ENCODE peak calls at places on chromosome 19, in seven cellular contexts. K is HCT116, M is GM12865, A is SK-N-SH, Q is progenitor cell of endocrine pancreas, D is activated B cell treated with CpG ODN at 0.5 μM for 24 hours, F is lower leg skin. V is an unnamed sample.

GRCh38 chr19:37954421-37954874 is 47.4 kb downstream of the SIPA1L3 start:
- DNase-seq in D (no peak), F (peak), K (no peak), Q (no peak), A (no peak), M (peak), V (no peak)

GRCh38 chr19:17376935-17377600 is at the start of gene PLVAP:
- DNase-seq in Q (no peak), A (no peak), D (no peak), M (no peak), K (no peak), F (no peak), V (no peak)

GRCh38 chr19:36032251-36033104 is at the start of gene CLIP3:
- DNase-seq in M (peak), A (peak), D (no peak), Q (peak), F (peak), K (no peak), V (peak)

GRCh38 chr19:39192846-39193245 is 3.9 kb upstream of the NCCRP1 start:
- DNase-seq in A (peak), M (no peak), K (no peak), Q (no peak), F (no peak), D (no peak), V (no peak)

GRCh38 chr19:55178781-55179569 is 1.1 kb downstream of the SYT5 start:
- DNase-seq in D (peak), A (peak), F (no peak), M (peak), Q (peak), K (peak), V (peak)

GRCh38 chr19:55676384-55676783 is 1.4 kb downstream of the EPN1 start:
- DNase-seq in Q (no peak), A (no peak), D (no peak), K (no peak), F (no peak), M (no peak), V (no peak)

GRCh38 chr19:6532244-6532999 is 1.6 kb downstream of the TNFSF9 start:
- DNase-seq in K (no peak), F (no peak), D (peak), Q (no peak), A (no peak), M (peak), V (no peak)

GRCh38 chr19:309206-309565 is 18.0 kb upstream of the PLPP2 start:
- DNase-seq in A (peak), Q (no peak), F (peak), K (no peak), D (no peak), M (no peak), V (no peak)

GRCh38 chr19:55406869-55407624 is 541 bp downstream of the UBE2S start:
- DNase-seq in K (no peak), M (peak), D (no peak), Q (no peak), F (peak), A (peak), V (no peak)

GRCh38 chr19:10760268-10760944 is 42.5 kb downstream of the DNM2 start:
- DNase-seq in Q (no peak), M (peak), D (peak), K (peak), F (no peak), A (no peak), V (peak)

DNA sequence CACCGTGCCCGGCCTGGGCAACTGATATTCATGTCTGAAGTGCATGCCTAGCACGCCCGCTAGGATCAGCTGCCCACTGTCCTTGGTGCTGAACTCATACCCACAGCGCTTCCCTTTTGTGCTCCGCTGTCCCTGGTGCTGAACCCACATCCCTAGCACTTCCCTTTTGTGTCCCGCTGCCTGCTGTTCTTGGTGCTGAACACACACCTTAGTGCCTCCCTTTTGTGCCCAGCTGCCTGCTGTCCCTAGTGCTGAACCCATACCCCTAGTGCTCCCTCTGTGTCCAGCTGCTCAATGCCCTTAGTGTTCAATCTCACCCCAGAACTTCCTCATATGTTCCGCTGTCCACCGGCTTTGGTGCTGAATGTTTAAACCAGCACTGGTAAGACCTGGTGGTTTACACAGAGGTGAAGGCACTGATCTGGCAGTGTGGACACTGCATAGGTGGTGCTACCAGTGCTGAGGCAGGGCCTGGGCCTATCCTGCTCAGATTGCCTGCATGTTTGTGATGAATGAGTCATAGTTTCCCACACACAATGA is 26.3 kb upstream of the SIGLEC11 start:
- DNase-seq in A (no peak), D (peak), F (peak), M (peak), Q (peak), K (peak), V (peak)
- TF ChIP-seq CTCF in A (no peak), D (no peak), F (no peak), M (no peak), Q (peak), K (no peak), V (no peak)

DNA sequence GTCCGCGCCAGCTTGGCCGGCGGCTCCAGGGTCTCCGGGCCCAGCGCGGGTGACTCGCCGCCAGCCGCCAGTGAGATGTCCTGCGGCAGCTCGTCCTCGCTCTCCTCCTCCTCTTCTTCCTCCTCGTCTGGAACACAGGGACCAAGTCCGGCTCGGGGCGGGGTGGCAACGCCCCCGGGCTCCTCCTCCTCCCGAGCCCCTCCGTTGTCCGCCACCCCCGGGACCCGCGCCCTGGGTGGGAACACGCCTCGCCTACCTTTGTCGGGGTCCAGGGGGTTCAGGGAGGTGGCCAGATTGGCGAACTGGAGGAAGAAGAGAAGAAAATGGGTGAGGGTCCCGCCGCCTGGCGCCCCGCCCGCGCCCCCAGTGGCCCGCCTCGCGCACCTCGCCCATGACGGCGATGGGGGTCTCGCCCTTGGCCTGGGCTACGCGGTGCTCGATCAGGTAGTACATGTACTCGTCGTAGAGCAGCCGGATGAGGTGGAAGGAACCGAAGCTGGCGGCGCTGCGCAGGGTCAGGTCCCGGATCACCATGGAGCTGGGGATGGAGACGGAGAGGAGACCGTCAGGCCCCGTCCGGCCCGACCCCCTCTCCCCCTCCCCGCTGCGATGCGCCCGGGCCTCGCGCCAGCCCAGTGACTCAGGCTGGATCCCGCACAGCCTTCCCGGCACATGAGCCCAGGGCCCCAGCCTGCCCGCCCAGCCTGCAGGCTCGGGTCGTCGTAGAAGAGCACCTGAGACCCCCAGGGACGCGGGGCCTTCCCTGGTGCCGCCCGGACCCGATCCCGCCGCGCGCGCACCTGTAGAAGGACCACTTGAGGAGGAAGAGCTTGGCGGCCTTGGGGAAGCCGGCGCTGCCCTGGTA is 10.7 kb downstream of the DCAF15 start:
- DNase-seq in K (no peak), D (no peak), M (no peak), Q (no peak), A (no peak), F (no peak), V (no peak)
- TF ChIP-seq CTCF in K (no peak), D (no peak), M (no peak), Q (no peak), A (no peak), F (no peak), V (no peak)

GRCh38 chr19:15900504-15900903 is 2.6 kb upstream of the CYP4F2 start:
- DNase-seq in F (no peak), K (no peak), D (no peak), A (no peak), Q (no peak), M (no peak), V (no peak)

GRCh38 chr19:15902254-15902653 is 4.4 kb upstream of the CYP4F2 start:
- DNase-seq in A (no peak), M (no peak), F (no peak), D (no peak), Q (no peak), K (no peak), V (no peak)

GRCh38 chr19:15905026-15905425 is 7.2 kb upstream of the CYP4F2 start:
- DNase-seq in Q (no peak), A (no peak), F (no peak), D (no peak), M (no peak), K (no peak), V (no peak)
- TF ChIP-seq CTCF in Q (no peak), A (no peak), F (no peak), D (no peak), M (no peak), K (no peak), V (no peak)

GRCh38 chr19:13096968-13097330 is 5.7 kb downstream of the LYL1 start:
- DNase-seq in Q (no peak), M (no peak), F (no peak), D (no peak), A (no peak), K (no peak), V (no peak)

GRCh38 chr19:13097331-13098258 is 5.1 kb downstream of the LYL1 start:
- DNase-seq in Q (no peak), F (no peak), M (no peak), A (no peak), K (no peak), D (peak), V (no peak)

GRCh38 chr19:13095393-13095784 is 7.3 kb downstream of the LYL1 start:
- DNase-seq in F (no peak), Q (no peak), K (no peak), A (no peak), D (peak), M (no peak), V (no peak)

GRCh38 chr19:13094771-13095392 is 7.8 kb downstream of the LYL1 start:
- DNase-seq in A (peak), Q (no peak), M (no peak), D (peak), F (no peak), K (no peak), V (no peak)

DNA sequence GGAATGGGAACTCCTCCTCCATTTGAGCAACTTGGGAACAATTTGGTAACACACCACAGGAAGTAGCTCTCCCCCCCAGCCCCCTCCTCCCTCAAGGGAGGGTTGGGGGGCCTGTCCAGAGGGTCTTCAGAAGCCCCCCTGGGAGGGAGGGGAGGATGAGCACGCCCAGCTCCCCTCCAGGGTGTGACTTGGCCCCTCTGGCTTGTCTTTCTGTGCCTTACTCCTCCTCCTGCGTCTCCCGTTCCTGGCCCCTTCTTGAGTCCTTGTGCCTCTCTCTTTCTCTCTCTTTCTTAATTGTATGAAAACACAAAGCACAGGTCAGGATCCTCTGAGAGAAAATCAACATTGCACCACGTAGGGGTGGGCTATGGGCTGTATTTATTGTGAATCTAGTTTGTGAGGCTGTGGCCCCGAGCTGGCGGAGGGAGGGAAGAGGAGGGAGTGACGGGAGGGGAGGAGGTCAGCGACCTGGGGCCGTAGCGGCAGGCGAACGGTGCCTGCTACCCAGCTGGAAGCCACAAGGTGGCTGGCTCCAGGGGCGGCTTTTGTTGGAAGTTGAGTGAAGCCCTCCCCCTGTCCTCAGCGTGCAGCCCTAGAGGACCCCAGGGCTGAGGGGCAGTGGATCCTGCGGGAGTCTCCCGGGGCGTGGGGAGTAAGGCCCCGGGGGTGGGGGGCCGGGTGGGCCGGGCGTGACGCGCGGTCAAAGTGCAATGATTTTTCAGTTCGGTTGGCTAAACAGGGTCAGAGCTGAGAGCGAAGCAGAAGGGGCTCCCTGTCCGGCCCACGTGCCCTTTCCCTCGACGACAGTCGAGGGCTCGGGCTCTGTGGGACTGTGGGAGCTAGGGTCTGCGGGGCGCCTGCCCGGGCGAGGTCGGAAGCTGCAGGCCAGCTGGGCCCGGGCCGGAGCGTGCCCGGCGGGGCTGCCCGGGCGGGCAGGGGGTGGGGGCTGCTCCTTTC is 6.4 kb downstream of the LYL1 start:
- DNase-seq in A (peak), F (no peak), M (no peak), Q (peak), K (no peak), D (peak), V (no peak)
- TF ChIP-seq CTCF in A (peak), F (no peak), M (no peak), Q (peak), K (no peak), D (no peak), V (no peak)

GRCh38 chr19:7596191-7596937 is 701 bp downstream of the CAMSAP3 start:
- DNase-seq in F (no peak), Q (no peak), K (no peak), D (no peak), A (peak), M (no peak), V (no peak)
- TF ChIP-seq CTCF in F (no peak), Q (no peak), K (no peak), D (no peak), A (no peak), M (no peak), V (no peak)

GRCh38 chr19:49486232-49486631 is 1.2 kb upstream of the RPL13A start:
- DNase-seq in M (peak), A (no peak), Q (no peak), D (no peak), F (no peak), K (no peak), V (no peak)

GRCh38 chr19:49488046-49488862 is 846 bp downstream of the RPL13A start:
- DNase-seq in F (no peak), D (no peak), A (no peak), Q (no peak), M (peak), K (no peak), V (no peak)

GRCh38 chr19:49488863-49489537 is 1.6 kb downstream of the RPL13A start:
- DNase-seq in F (no peak), Q (no peak), A (no peak), K (no peak), M (peak), D (no peak), V (no peak)

GRCh38 chr19:49487277-49488045 is at the start of gene RPL13A:
- DNase-seq in A (peak), M (peak), Q (peak), F (peak), D (peak), K (peak), V (peak)

DNA sequence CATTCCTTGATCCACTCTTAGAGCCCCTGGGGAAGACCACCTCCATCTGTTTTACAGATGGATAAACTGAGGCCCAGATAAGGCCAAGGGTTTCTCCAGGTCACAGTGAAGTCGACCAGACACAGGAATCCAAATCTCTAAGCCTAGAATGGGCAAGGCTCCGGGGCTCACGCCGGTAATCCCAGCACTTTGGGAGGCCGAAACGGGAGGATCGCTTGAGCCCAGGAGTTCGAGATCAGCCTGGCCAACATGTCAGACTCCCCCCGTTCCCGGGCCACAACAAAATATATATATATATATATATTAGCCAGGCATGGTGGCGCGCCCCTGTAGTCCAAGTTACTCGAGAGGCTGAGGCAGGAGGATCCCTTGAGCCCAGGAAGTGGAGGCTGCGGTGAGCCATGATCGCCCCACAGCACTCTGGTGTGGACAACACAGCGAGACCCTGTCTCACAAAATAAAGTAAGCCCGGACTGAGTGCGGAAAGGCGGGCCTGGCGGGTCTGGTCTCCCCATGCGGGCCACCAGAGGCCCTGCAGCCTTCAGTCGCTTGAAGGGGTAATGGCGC is 615 bp upstream of the RPL13A start:
- DNase-seq in D (no peak), Q (no peak), A (no peak), F (no peak), K (no peak), M (no peak), V (no peak)
- TF ChIP-seq CTCF in D (no peak), Q (peak), A (no peak), F (no peak), K (no peak), M (no peak), V (no peak)

GRCh38 chr19:40397568-40397906 is 7.6 kb upstream of the HIPK4 start:
- DNase-seq in D (no peak), Q (no peak), A (no peak), K (no peak), F (no peak), M (no peak), V (no peak)

GRCh38 chr19:40400521-40400920 is 10.5 kb upstream of the HIPK4 start:
- DNase-seq in Q (no peak), M (no peak), D (no peak), F (no peak), K (no peak), A (no peak), V (no peak)

GRCh38 chr19:40407714-40408600 is 5.2 kb downstream of the PRX start:
- DNase-seq in D (no peak), M (no peak), A (no peak), Q (no peak), K (no peak), F (no peak), V (no peak)

GRCh38 chr19:40398417-40399056 is 8.6 kb upstream of the HIPK4 start:
- DNase-seq in M (peak), A (peak), Q (no peak), K (no peak), F (peak), D (no peak), V (no peak)

GRCh38 chr19:40403262-40403984 is 9.8 kb downstream of the PRX start:
- DNase-seq in D (peak), M (peak), Q (peak), K (peak), A (peak), F (peak), V (peak)
- TF ChIP-seq CTCF in D (no peak), M (no peak), Q (no peak), K (no peak), A (no peak), F (no peak), V (no peak)

V was measured in natural killer cell.